ENCODE peak calls at places on chromosomes 3 and 15, in seven cellular contexts. H is adrenal gland, X is HFF-Myc, W is body of pancreas, K is uterus, Y is spleen, P is fibroblast of mammary gland. M is an unnamed sample.

GRCh38 chr15:70101459-70102113 is 3.9 kb upstream of the TLE3 start:
- DNase-seq in H (peak), X (peak), W (peak), K (peak), Y (no peak), P (peak), M (no peak)

GRCh38 chr15:96049766-96050165 is 280.7 kb upstream of the NR2F2 start:
- DNase-seq in H (no peak), X (no peak), W (no peak), K (no peak), Y (no peak), P (no peak), M (no peak)

GRCh38 chr3:57091471-57091870 is 31.0 kb downstream of the SPATA12 start:
- DNase-seq in H (no peak), X (no peak), W (no peak), K (no peak), Y (no peak), P (peak), M (no peak)

GRCh38 chr3:121989943-121990342 is 32.1 kb downstream of the ILDR1 start:
- DNase-seq in H (no peak), X (no peak), W (no peak), K (no peak), Y (no peak), P (no peak), M (no peak)

GRCh38 chr15:42138968-42139386 is 17.5 kb downstream of the PLA2G4F start:
- DNase-seq in H (no peak), X (no peak), W (no peak), K (no peak), Y (peak), P (no peak), M (peak)

GRCh38 chr3:179260949-179261765 is 10.2 kb upstream of the KCNMB3 start:
- DNase-seq in H (peak), X (no peak), W (peak), K (peak), Y (peak), P (peak), M (no peak)

GRCh38 chr3:55191911-55192787 is 264.3 kb upstream of the LRTM1 start:
- DNase-seq in H (no peak), X (peak), W (no peak), K (no peak), Y (no peak), P (peak), M (no peak)

GRCh38 chr3:99562990-99563607 is 75.3 kb upstream of the COL8A1 start:
- DNase-seq in H (no peak), X (no peak), W (no peak), K (no peak), Y (no peak), P (no peak), M (no peak)

GRCh38 chr3:65126527-65127440 is 439.0 kb upstream of the ADAMTS9 start:
- DNase-seq in H (no peak), X (peak), W (no peak), K (no peak), Y (no peak), P (peak), M (no peak)

GRCh38 chr3:149339931-149340309 is 6.5 kb upstream of the TM4SF18 start:
- DNase-seq in H (peak), X (peak), W (peak), K (peak), Y (peak), P (peak), M (peak)

GRCh38 chr3:128991355-128991895 is 2.5 kb downstream of the CFAP92 start:
- DNase-seq in H (no peak), X (no peak), W (no peak), K (no peak), Y (peak), P (no peak), M (no peak)

GRCh38 chr15:51444807-51445206 is 103.4 kb downstream of the GLDN start:
- DNase-seq in H (no peak), X (no peak), W (no peak), K (no peak), Y (no peak), P (no peak), M (no peak)

GRCh38 chr3:68855620-68856019 is 76.7 kb downstream of the TAFA4 start:
- DNase-seq in H (no peak), X (no peak), W (no peak), K (no peak), Y (no peak), P (no peak), M (no peak)

GRCh38 chr3:126287536-126288181 is 69.5 kb downstream of the KLF15 start:
- DNase-seq in H (peak), X (no peak), W (peak), K (peak), Y (peak), P (peak), M (no peak)

GRCh38 chr15:41180206-41180789 is 50.3 kb downstream of the EXD1 start:
- DNase-seq in H (no peak), X (no peak), W (no peak), K (no peak), Y (no peak), P (no peak), M (no peak)

GRCh38 chr15:100765458-100766224 is 114.0 kb upstream of the ALDH1A3 start:
- DNase-seq in H (no peak), X (no peak), W (peak), K (no peak), Y (peak), P (no peak), M (no peak)

GRCh38 chr3:112004664-112005063 is 5.9 kb downstream of the TAGLN3 start:
- DNase-seq in H (no peak), X (no peak), W (no peak), K (no peak), Y (no peak), P (no peak), M (no peak)

GRCh38 chr15:68450192-68450591 is 18.2 kb upstream of the ITGA11 start:
- DNase-seq in H (no peak), X (no peak), W (no peak), K (no peak), Y (no peak), P (no peak), M (no peak)

GRCh38 chr3:56795097-56795806 is 6.5 kb downstream of the ARHGEF3 start:
- DNase-seq in H (peak), X (no peak), W (no peak), K (no peak), Y (no peak), P (peak), M (no peak)

GRCh38 chr15:89009080-89009479 is 79.2 kb upstream of the ABHD2 start:
- DNase-seq in H (no peak), X (no peak), W (no peak), K (no peak), Y (no peak), P (no peak), M (no peak)

GRCh38 chr3:80559701-80560100 is 791.9 kb upstream of the ROBO1 start:
- DNase-seq in H (no peak), X (no peak), W (no peak), K (no peak), Y (no peak), P (no peak), M (no peak)

GRCh38 chr15:74795961-74796625 is 14.2 kb downstream of the CSK start:
- DNase-seq in H (no peak), X (no peak), W (no peak), K (no peak), Y (no peak), P (no peak), M (no peak)

GRCh38 chr3:28080716-28081115 is 160.7 kb upstream of the CMC1 start:
- DNase-seq in H (no peak), X (no peak), W (no peak), K (no peak), Y (no peak), P (no peak), M (no peak)

GRCh38 chr3:108546249-108546648 is 35.9 kb upstream of the MYH15 start:
- DNase-seq in H (no peak), X (no peak), W (no peak), K (no peak), Y (no peak), P (no peak), M (no peak)

GRCh38 chr15:76993114-76993715 is 1.7 kb upstream of the PSTPIP1 start:
- DNase-seq in H (no peak), X (no peak), W (no peak), K (no peak), Y (peak), P (no peak), M (peak)

GRCh38 chr3:100335137-100335833 is 728 bp downstream of the NIT2 start:
- DNase-seq in H (no peak), X (no peak), W (no peak), K (peak), Y (peak), P (peak), M (no peak)

GRCh38 chr3:131193671-131194291 is 167.1 kb downstream of the NEK11 start:
- DNase-seq in H (no peak), X (no peak), W (no peak), K (no peak), Y (no peak), P (no peak), M (no peak)

GRCh38 chr15:67092726-67093125 is 27.3 kb downstream of the SMAD3 start:
- DNase-seq in H (no peak), X (no peak), W (no peak), K (no peak), Y (no peak), P (no peak), M (no peak)

GRCh38 chr3:177468331-177468730 is 271.0 kb upstream of the TBL1XR1 start:
- DNase-seq in H (no peak), X (peak), W (no peak), K (no peak), Y (no peak), P (peak), M (no peak)

GRCh38 chr15:32974691-32975090 is 219.8 kb downstream of the FMN1 start:
- DNase-seq in H (no peak), X (no peak), W (no peak), K (no peak), Y (no peak), P (peak), M (no peak)

GRCh38 chr3:187139126-187139894 is at the start of gene RPL39L:
- DNase-seq in H (peak), X (peak), W (peak), K (peak), Y (peak), P (peak), M (peak)

GRCh38 chr15:47887181-47887580 is 169.9 kb downstream of the SEMA6D start:
- DNase-seq in H (no peak), X (no peak), W (no peak), K (no peak), Y (no peak), P (no peak), M (no peak)

GRCh38 chr3:14780927-14781507 is 37.7 kb upstream of the FGD5 start:
- DNase-seq in H (peak), X (no peak), W (peak), K (no peak), Y (peak), P (peak), M (peak)

GRCh38 chr3:157606392-157607197 is 103.4 kb upstream of the VEPH1 start:
- DNase-seq in H (peak), X (peak), W (peak), K (peak), Y (no peak), P (peak), M (peak)

DNA sequence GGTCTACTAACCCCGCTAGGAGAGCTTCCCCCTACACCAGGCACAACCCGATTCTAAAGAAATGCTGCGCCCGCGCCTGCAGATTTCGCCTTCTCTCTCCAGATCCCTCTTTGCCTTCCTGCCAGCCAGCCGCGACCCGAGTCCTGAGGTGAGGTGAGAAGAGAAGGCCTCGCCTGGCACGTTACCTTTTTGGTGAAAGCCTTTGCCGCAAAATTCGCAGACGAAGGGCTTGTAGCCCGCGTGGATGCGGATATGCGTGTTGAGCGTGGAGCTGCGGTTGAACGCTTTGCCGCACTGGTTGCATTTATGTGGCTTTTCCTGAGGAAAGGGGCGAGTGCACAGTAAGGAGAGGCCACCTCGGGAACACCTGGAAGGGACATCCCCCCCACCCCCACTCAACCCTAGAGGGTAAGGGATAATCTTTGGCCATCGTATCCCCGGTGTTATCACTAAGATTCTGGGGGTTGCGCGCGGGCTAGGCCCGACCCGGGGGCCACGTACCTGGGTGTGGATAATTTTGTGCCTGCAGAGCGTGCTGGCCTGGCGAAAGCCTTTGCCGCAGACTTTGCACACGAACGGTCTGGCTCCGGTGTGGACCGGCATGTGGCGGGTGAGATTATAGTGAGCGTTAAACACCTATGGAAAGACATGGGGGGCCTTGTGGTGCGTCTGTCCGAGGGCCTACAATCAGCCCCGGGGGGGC is 2.2 kb downstream of the FEZF2 start:
- DNase-seq in H (no peak), X (no peak), W (no peak), K (no peak), Y (no peak), P (no peak), M (no peak)
- H3K4me3 ChIP-seq in H (no peak), X (no peak), W (no peak), K (no peak), Y (no peak), P (no peak), M (no peak)

GRCh38 chr15:43402255-43402654 is 31.4 kb downstream of the TUBGCP4 start:
- DNase-seq in H (no peak), X (no peak), W (no peak), K (no peak), Y (no peak), P (no peak), M (no peak)
- H3K4me3 ChIP-seq in H (no peak), X (no peak), W (no peak), K (no peak), Y (no peak), P (no peak), M (no peak)

GRCh38 chr15:43184407-43185160 is 619 bp upstream of the CCNDBP1 start:
- DNase-seq in H (no peak), X (no peak), W (no peak), K (no peak), Y (no peak), P (no peak), M (no peak)
- H3K4me3 ChIP-seq in H (no peak), X (peak), W (no peak), K (peak), Y (no peak), P (peak), M (peak)

GRCh38 chr3:147422934-147423599 is 13.9 kb downstream of the ZIC1 start:
- DNase-seq in H (no peak), X (no peak), W (no peak), K (no peak), Y (no peak), P (no peak), M (no peak)
- H3K4me3 ChIP-seq in H (no peak), X (no peak), W (no peak), K (no peak), Y (peak), P (no peak), M (no peak)

DNA sequence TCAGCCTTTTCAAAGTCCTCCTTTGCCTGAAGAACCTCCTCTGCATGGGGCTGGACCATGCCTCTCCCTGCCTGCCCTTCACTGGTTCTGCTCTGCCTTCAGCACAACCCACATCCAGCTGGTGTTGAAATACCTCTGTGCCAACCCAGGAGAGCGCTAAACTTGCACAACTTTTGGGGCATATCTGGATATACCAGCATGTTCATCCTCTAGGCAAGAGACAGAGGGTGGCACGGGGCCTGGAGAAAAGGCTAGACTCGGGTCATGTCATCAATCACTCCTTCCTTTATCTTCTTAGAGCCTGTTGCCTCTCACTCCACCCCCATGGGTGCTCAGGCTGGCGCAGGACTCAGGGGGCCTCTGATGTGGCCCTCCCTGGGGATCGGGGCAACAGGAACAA is 4.8 kb downstream of the SEMA4B start:
- DNase-seq in H (peak), X (no peak), W (no peak), K (no peak), Y (no peak), P (no peak), M (no peak)
- H3K4me3 ChIP-seq in H (no peak), X (no peak), W (no peak), K (no peak), Y (no peak), P (no peak), M (no peak)

DNA sequence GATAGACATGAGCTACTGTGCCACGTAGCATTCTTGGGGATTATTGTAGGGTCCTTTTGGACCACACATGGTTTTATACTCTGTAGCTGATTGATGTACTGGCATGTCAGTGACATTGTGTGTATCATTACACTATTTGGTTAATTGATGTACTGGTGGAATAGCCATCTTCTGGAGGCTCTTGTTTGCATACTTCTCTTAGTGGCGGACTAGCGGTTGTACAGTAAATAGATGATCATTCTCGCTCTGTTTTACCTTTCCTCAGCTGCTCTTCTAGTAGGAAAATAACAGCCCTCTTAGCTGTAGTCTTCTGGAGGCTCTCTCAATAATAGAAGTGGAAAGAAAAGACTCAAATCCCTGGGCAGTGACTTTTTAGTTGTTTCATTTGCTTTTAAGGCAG is 24.8 kb downstream of the IGF1R start:
- DNase-seq in H (no peak), X (no peak), W (no peak), K (no peak), Y (no peak), P (no peak), M (no peak)
- H3K4me3 ChIP-seq in H (no peak), X (no peak), W (no peak), K (no peak), Y (no peak), P (no peak), M (no peak)

GRCh38 chr3:95407709-95408463 is 1345.0 kb downstream of the NSUN3 start:
- DNase-seq in H (no peak), X (no peak), W (no peak), K (no peak), Y (no peak), P (no peak), M (no peak)
- H3K4me3 ChIP-seq in H (no peak), X (no peak), W (no peak), K (no peak), Y (no peak), P (no peak), M (no peak)

M was measured in suprapubic skin.